ENCODE peak calls at places on chromosome 1, in five cellular contexts. Q is K562, Y is endothelial cell, O is nephron progenitor cell, H is H9. W is an unnamed sample.

GRCh38 chr1:175968486-175969182 is 225.2 kb upstream of the TNR start:
- DNase-seq in Q (no peak), Y (no peak), O (no peak), H (no peak), W (no peak)

GRCh38 chr1:151839457-151840409 is at the start of gene C2CD4D:
- DNase-seq in H (peak), Y (peak), O (peak), Q (peak), W (peak)

GRCh38 chr1:28208818-28209441 is 23.9 kb downstream of the DNAJC8 start:
- DNase-seq in H (peak), Q (peak), Y (peak), O (peak), W (peak)

GRCh38 chr1:37486680-37487618 is 12.6 kb downstream of the ZC3H12A start:
- DNase-seq in O (peak), H (peak), Y (peak), Q (peak), W (peak)

GRCh38 chr1:163163861-163164582 is 38.7 kb downstream of the RGS5 start:
- DNase-seq in H (no peak), Q (no peak), O (no peak), Y (no peak), W (no peak)

GRCh38 chr1:10242811-10243210 is 32.4 kb downstream of the KIF1B start:
- DNase-seq in Q (no peak), Y (no peak), O (no peak), H (no peak), W (no peak)

GRCh38 chr1:205294914-205295310 is 26.6 kb downstream of the NUAK2 start:
- DNase-seq in H (no peak), Y (no peak), O (no peak), Q (no peak), W (no peak)

GRCh38 chr1:223363057-223363855 is 720 bp downstream of the SUSD4 start:
- DNase-seq in Q (peak), Y (peak), O (peak), H (peak), W (peak)

GRCh38 chr1:7613106-7613850 is 157.8 kb upstream of the VAMP3 start:
- DNase-seq in H (no peak), Y (no peak), O (peak), Q (no peak), W (no peak)

GRCh38 chr1:37797750-37798345 is 4.2 kb downstream of the MANEAL start:
- DNase-seq in Y (no peak), H (no peak), Q (no peak), O (no peak), W (no peak)

GRCh38 chr1:38812981-38813380 is 46.6 kb downstream of the RRAGC start:
- DNase-seq in O (no peak), Q (no peak), H (no peak), Y (no peak), W (no peak)

GRCh38 chr1:2330511-2331199 is 60.7 kb downstream of the MORN1 start:
- DNase-seq in H (no peak), O (no peak), Q (no peak), Y (no peak), W (no peak)

GRCh38 chr1:64124751-64125445 is 78.5 kb upstream of the UBE2U start:
- DNase-seq in H (no peak), Q (no peak), O (no peak), Y (no peak), W (no peak)

GRCh38 chr1:221961532-221962292 is 219.8 kb upstream of the DUSP10 start:
- DNase-seq in Y (no peak), H (no peak), Q (peak), O (no peak), W (peak)

GRCh38 chr1:172341697-172342096 is 78.8 kb upstream of the C1orf105 start:
- DNase-seq in H (no peak), Q (no peak), Y (no peak), O (no peak), W (no peak)

GRCh38 chr1:244113532-244114320 is 62.6 kb downstream of the ZBTB18 start:
- DNase-seq in H (no peak), Q (no peak), O (no peak), Y (no peak), W (no peak)

GRCh38 chr1:204989266-204990058 is 53.5 kb upstream of the CNTN2 start:
- DNase-seq in H (peak), O (peak), Q (peak), Y (peak), W (peak)

GRCh38 chr1:53629101-53629691 is 109.8 kb downstream of the GLIS1 start:
- DNase-seq in Y (no peak), Q (no peak), O (no peak), H (peak), W (no peak)

GRCh38 chr1:244424649-244425334 is 26.9 kb downstream of the ADSS2 start:
- DNase-seq in O (no peak), H (no peak), Y (no peak), Q (no peak), W (no peak)

GRCh38 chr1:40709802-40710278 is 18.3 kb downstream of the NFYC start:
- DNase-seq in Q (no peak), O (no peak), H (no peak), Y (no peak), W (no peak)

GRCh38 chr1:3651939-3652537 is at the start of gene TP73:
- DNase-seq in O (peak), H (no peak), Q (peak), Y (no peak), W (no peak)

GRCh38 chr1:61160526-61160925 is 78.2 kb downstream of the NFIA start:
- DNase-seq in Y (no peak), O (no peak), H (no peak), Q (no peak), W (peak)

GRCh38 chr1:156839426-156840109 is 19.3 kb downstream of the INSRR start:
- DNase-seq in Y (no peak), Q (no peak), O (no peak), H (no peak), W (no peak)

GRCh38 chr1:207672525-207673130 is 27.7 kb downstream of the CR1L start:
- DNase-seq in Y (peak), H (peak), O (no peak), Q (peak), W (peak)

GRCh38 chr1:180926164-180926981 is 13.7 kb downstream of the KIAA1614 start:
- DNase-seq in Y (no peak), O (peak), Q (no peak), H (no peak), W (peak)

GRCh38 chr1:39063775-39064174 is 37.6 kb downstream of the NDUFS5 start:
- DNase-seq in O (no peak), Y (no peak), H (no peak), Q (no peak), W (no peak)

GRCh38 chr1:238652346-238652968 is 733.9 kb upstream of the CHRM3 start:
- DNase-seq in O (no peak), Y (no peak), H (no peak), Q (no peak), W (no peak)

GRCh38 chr1:89781494-89782126 is 39.2 kb upstream of the LRRC8D start:
- DNase-seq in Q (no peak), Y (no peak), H (no peak), O (no peak), W (peak)

GRCh38 chr1:244435562-244436205 is 16.0 kb downstream of the ADSS2 start:
- DNase-seq in Y (no peak), H (no peak), O (no peak), Q (no peak), W (peak)

DNA sequence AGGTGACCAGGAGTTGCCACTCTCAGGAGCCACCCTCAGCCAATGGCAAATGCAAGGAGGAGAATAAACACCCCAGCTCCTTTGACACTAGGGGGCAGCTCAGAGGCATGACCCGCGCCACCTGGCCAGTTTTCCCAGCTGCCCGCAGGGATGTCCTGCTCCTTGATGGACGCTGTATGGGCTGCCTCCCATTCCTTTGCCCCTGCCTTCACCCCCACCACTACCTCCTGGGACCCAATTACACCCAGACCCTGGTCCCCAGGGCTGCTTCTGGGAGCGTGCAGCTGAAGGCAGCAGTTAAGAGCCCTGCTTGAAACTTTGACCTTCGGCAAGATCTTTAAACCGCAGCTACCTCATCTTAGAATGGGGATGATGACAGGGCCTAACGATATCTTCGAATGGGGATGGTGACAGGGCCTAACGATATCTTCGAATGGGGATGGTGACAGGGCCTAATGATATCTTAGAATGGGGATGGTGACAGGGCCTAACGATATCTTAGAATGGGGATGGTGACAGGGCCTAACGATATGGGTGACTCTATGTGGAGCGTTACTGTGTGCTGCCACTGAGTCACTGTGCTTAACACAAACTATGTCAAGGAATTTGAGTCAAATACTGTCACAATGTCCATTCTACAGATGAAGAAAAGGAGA is 163.0 kb upstream of the KAZN start:
- DNase-seq in O (peak), H (peak), Y (no peak), Q (peak), W (no peak)
- TF ChIP-seq CTCF in O (peak), H (peak), Y (peak), Q (peak), W (no peak)

GRCh38 chr1:160675641-160676410 is 29.0 kb upstream of the SLAMF1 start:
- DNase-seq in Y (peak), O (peak), H (peak), Q (peak), W (peak)
- TF ChIP-seq CTCF in Y (peak), O (peak), H (peak), Q (peak), W (peak)

DNA sequence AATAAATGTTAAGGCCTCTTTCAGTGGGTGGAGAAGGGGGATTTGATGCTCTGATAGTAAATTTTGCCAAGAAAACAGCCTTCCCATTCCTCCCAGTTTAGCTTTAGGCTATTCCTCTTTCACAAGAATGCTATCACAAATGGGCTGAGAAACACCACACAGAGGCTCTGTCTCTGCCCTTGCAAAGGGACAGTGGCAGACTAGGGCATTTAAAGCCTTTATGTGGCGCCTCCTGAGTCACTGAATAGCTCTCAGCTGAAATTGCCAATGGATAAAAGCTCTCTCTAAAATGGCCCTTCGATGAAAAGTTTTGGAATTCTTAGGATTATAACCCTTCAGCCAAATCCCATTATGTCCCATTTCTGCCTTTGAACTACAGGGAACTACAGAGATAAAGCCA is 1000.4 kb downstream of the ADGRL2 start:
- DNase-seq in Y (no peak), Q (no peak), H (no peak), O (no peak), W (no peak)
- TF ChIP-seq CTCF in Y (no peak), Q (no peak), H (no peak), O (no peak), W (no peak)

GRCh38 chr1:55006931-55007330 is 8.2 kb downstream of the BSND start:
- DNase-seq in O (no peak), H (no peak), Y (no peak), Q (no peak), W (no peak)

GRCh38 chr1:55007626-55008025 is 8.9 kb downstream of the BSND start:
- DNase-seq in O (no peak), Q (no peak), Y (no peak), H (no peak), W (no peak)

GRCh38 chr1:55012661-55013060 is 13.9 kb downstream of the BSND start:
- DNase-seq in Q (no peak), H (no peak), O (no peak), Y (no peak), W (no peak)

GRCh38 chr1:55010194-55010886 is 11.6 kb downstream of the BSND start:
- DNase-seq in O (no peak), Y (no peak), H (no peak), Q (no peak), W (no peak)

GRCh38 chr1:55010887-55011217 is 12.1 kb downstream of the BSND start:
- DNase-seq in H (peak), O (no peak), Q (no peak), Y (no peak), W (peak)
- TF ChIP-seq CTCF in H (peak), O (no peak), Q (no peak), Y (no peak), W (no peak)

GRCh38 chr1:45507893-45508292 is 7.8 kb downstream of the MMACHC start:
- DNase-seq in H (no peak), Y (no peak), Q (no peak), O (no peak), W (no peak)

GRCh38 chr1:45510972-45511527 is 10.6 kb downstream of the PRDX1 start:
- DNase-seq in H (no peak), Q (no peak), Y (no peak), O (no peak), W (no peak)

GRCh38 chr1:45507195-45507594 is 7.1 kb downstream of the MMACHC start:
- DNase-seq in Q (no peak), O (no peak), H (no peak), Y (no peak), W (no peak)

GRCh38 chr1:45510036-45510971 is 10.2 kb downstream of the MMACHC start:
- DNase-seq in O (no peak), H (no peak), Q (no peak), Y (no peak), W (no peak)

DNA sequence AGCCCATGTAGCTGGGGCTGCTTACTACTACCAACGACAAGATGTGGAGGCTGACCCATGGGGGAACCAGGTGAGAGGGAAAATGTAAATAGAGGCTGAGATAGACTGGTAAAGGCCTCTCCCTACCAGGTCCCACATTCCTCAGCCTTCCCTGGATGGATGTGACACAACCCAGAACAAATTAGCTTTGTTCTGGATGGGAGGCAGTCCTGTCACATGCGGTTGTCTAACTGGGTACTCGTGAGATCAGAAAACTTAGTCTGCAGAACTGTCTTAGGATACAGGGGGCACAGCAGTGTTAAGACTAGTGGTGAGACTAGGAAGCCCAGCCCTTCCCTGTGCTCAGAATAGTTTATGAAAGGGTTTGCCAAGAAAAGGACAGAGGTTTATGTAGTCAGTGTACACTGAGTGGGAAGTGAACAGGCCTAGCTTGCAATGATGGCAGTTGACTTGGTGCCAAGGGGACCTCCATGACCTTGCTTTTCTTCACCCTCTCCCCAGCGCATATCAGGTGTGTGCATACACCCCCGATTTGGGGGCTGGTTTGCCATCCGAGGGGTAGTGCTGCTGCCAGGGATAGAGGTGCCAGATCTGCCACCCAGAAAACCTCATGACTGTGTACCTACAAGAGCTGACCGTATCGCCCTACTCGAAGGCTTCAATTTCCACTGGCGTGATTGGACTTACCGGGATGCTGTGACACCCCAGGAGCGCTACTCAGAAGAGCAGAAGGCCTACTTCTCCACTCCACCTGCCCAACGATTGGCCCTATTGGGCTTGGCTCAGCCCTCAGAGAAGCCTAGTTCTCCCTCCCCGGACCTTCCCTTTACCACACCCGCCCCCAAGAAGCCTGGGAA is 8.4 kb downstream of the MMACHC start:
- DNase-seq in Y (no peak), Q (peak), H (peak), O (no peak), W (no peak)
- TF ChIP-seq CTCF in Y (no peak), Q (no peak), H (peak), O (no peak), W (no peak)

GRCh38 chr1:55426619-55427018 is 211.5 kb upstream of the USP24 start:
- DNase-seq in Y (no peak), H (no peak), O (no peak), Q (no peak), W (no peak)
- TF ChIP-seq CTCF in Y (no peak), H (no peak), O (no peak), Q (no peak), W (no peak)

W was measured in activated CD8-positive, alpha-beta T cell treated with anti-CD3 and anti-CD28 coated beads for 36 hours.